ENCODE peak calls at places on chromosomes 13 and 19, in seven cellular contexts. I is mucosa of descending colon, Z is IMR-90, W is left lung, L is kidney epithelial cell, Q is ascending aorta, S is fibroblast of mammary gland. N is an unnamed sample.

GRCh38 chr13:49690133-49690989 is 925 bp downstream of the EBPL start:
- DNase-seq in I (peak; percentile 59), Z (peak; percentile 87), W (no peak), L (no peak), Q (no peak), S (peak; percentile 59), N (peak; percentile 84)

GRCh38 chr13:76667551-76667950 is 218.7 kb downstream of the KCTD12 start:
- DNase-seq in I (peak; percentile 31), Z (peak; percentile 77), W (no peak), L (no peak), Q (no peak), S (peak; percentile 74), N (peak; percentile 79)

GRCh38 chr19:4707322-4707721 is 16.3 kb downstream of the DPP9 start:
- DNase-seq in I (no peak), Z (no peak), W (no peak), L (no peak), Q (no peak), S (no peak), N (no peak)

GRCh38 chr19:47357788-47358680 is 8.9 kb downstream of the DHX34 start:
- DNase-seq in I (no peak), Z (no peak), W (no peak), L (no peak), Q (no peak), S (peak; percentile 14), N (no peak)

GRCh38 chr13:62631614-62632013 is 1216.0 kb upstream of the PCDH20 start:
- DNase-seq in I (no peak), Z (peak; percentile 25), W (no peak), L (no peak), Q (no peak), S (no peak), N (no peak)

GRCh38 chr19:41795031-41795461 is 1.3 kb upstream of the CEACAM3 start:
- DNase-seq in I (peak; percentile 84), Z (peak; percentile 16), W (no peak), L (no peak), Q (no peak), S (peak; percentile 38), N (peak; percentile 18)

GRCh38 chr13:29384466-29384865 is 211.0 kb downstream of the SLC7A1 start:
- DNase-seq in I (no peak), Z (no peak), W (no peak), L (no peak), Q (no peak), S (no peak), N (no peak)

GRCh38 chr13:100514788-100515409 is 73.7 kb downstream of the GGACT start:
- DNase-seq in I (peak; percentile 91), Z (peak; percentile 75), W (peak; percentile 82), L (peak; percentile 21), Q (no peak), S (peak; percentile 76), N (peak; percentile 76)

GRCh38 chr19:2823646-2824045 is 4.0 kb downstream of the ZNF554 start:
- DNase-seq in I (no peak), Z (no peak), W (no peak), L (no peak), Q (no peak), S (no peak), N (no peak)

GRCh38 chr13:23430664-23431063 is 2.8 kb downstream of the SACS start:
- DNase-seq in I (no peak), Z (no peak), W (no peak), L (no peak), Q (no peak), S (no peak), N (no peak)

GRCh38 chr19:52527954-52528326 is 472 bp downstream of the ZNF808 start:
- DNase-seq in I (peak; percentile 19), Z (no peak), W (peak; percentile 40), L (no peak), Q (no peak), S (peak; percentile 2), N (no peak)

GRCh38 chr19:12796146-12797071 is 5.1 kb downstream of the JUNB start:
- DNase-seq in I (peak; percentile 78), Z (peak; percentile 81), W (peak; percentile 80), L (no peak), Q (no peak), S (peak; percentile 78), N (peak; percentile 84)

GRCh38 chr13:107554355-107554905 is 660.9 kb downstream of the LIG4 start:
- DNase-seq in I (no peak), Z (peak; percentile 4), W (no peak), L (no peak), Q (no peak), S (no peak), N (no peak)

GRCh38 chr13:94345374-94346195 is 133.9 kb downstream of the DCT start:
- DNase-seq in I (no peak), Z (peak; percentile 44), W (no peak), L (no peak), Q (no peak), S (peak; percentile 56), N (no peak)

GRCh38 chr13:30681489-30682242 is 53.7 kb upstream of the ALOX5AP start:
- DNase-seq in I (no peak), Z (peak; percentile 80), W (no peak), L (no peak), Q (no peak), S (peak; percentile 80), N (peak; percentile 97)

GRCh38 chr13:47216176-47216822 is 319.4 kb upstream of the HTR2A start:
- DNase-seq in I (no peak), Z (peak; percentile 57), W (no peak), L (peak; percentile 50), Q (no peak), S (peak; percentile 81), N (peak; percentile 26)

DNA sequence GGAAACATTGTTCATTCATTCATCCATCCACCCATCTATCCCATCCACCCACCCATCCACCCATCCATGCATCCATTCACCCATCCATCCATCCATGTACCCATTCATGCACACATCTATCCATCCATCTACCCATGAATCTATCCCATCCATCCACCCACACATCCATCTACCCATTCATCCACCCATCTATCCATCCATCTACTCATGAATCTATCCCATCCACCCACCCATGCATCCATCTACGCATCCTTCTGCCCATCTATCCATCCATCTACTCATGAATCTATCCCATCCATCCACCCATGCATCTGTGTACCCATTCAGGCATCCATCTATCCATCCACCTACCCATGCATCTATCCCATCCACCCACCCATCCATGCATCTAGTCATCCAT is 51.6 kb upstream of the URI1 start:
- DNase-seq in I (no peak), Z (no peak), W (no peak), L (no peak), Q (no peak), S (no peak), N (no peak)
- H3K4me3 ChIP-seq in I (no peak overlapping the region), Z (no peak overlapping the region), W (no peak overlapping the region), L (no peak overlapping the region), Q (no peak overlapping the region), S (no peak overlapping the region), N (no peak overlapping the region)

GRCh38 chr19:51020988-51021651 is 1.6 kb upstream of the KLK10 start:
- DNase-seq in I (peak; percentile 50), Z (peak; percentile 51), W (no peak), L (no peak), Q (no peak), S (peak; percentile 58), N (peak; percentile 60)
- TF ChIP-seq CTCF in I (no peak), Z (peak; percentile 63), W (peak; percentile 56), L (peak; percentile 61), Q (no peak), S (peak; percentile 67), N (peak; percentile 64)

DNA sequence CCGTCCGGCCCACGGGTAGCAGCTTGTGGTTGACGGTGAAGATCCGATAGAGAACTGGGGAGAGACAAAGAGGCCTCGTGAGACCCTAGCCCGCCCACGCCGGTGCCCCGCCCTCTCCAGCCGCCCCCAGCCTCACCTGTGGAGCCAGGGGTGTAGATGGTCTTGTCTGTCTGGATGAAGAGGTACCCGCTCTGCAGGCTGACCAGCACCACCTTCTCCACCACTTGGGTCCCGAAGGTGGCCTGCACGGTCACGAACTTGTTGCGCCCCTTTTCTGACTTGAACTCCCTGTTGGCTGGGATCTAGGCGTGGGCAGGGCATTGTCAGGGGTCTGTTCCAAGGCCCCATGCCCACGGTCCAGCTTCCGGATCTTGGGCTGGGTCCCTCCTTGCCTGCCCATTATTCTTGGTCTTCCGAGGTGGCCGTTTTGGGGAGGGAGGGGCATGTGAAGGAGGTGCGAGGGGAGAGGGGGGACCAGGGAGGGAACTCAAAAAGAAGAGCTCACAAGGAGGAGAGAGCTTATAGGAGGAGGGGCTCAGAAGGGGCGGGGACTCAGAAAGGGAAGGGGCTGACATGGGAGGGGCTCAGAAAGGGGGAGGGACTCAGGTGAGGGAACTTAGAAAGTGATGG is 2.2 kb downstream of the C3 start:
- DNase-seq in I (no peak), Z (no peak), W (no peak), L (no peak), Q (no peak), S (no peak), N (no peak)
- H3K4me3 ChIP-seq in I (no peak overlapping the region), Z (no peak overlapping the region), W (no peak overlapping the region), L (no peak overlapping the region), Q (no peak overlapping the region), S (no peak overlapping the region), N (no peak overlapping the region)

DNA sequence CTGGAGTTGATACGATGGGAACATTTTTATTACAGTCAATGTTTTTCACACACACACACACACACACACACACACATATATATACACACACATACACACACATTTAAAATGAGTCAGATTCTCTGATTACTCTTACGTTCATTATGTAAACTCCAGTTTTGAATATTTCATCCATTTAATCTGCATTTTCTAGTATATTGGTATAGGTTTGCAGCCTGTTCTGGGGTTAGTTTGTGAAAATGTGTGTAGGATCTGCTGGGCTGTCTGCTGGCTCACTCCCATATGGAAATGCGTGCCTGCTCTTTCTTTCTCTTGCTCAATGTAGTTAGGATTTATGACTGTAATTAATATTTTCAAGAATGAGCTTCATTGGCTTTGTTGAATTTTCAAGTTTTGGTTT is 7.1 kb downstream of the LILRB2 start:
- DNase-seq in I (no peak), Z (no peak), W (no peak), L (no peak), Q (no peak), S (no peak), N (no peak)
- TF ChIP-seq CTCF in I (no peak), Z (no peak), W (no peak), L (no peak), Q (no peak), S (no peak), N (no peak)

DNA sequence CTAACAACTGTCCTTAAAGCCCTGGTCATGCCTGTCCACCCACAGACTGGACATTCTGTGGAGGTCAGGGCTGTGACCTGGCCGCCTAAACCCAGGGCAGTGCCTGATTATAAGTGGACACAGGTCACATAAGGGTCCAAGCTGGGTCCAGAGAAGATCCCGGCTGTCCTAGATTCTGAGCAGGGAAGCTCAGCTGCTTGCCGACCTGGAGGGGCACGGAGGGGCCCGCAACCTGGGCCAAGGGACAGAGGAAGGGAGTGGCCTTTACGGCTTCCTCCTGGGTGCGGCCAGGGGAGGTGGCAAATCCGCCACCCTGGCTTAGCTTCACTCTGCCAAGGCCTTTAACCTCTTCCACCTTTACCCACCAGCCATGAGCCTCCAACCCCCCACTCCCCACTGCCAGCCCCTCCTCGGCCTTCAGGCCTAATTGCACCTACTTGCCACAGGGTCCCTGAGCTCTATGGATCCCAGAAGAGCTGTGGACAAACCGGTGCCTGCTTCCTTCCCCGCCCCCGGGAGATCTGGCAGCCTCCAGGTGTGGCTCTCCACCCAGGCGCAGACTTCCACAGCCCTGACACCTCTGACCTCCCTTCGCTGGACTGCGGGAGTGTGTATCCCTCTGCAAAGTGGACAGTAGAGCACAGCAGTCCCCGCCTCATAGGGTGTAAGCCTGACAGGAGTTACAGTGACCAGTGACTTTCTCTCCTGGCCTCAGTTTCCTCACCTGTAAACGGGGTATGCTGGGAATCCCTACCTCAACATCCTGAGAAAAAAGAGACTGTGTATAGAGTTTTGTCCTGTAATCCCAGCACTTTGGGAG is 1.7 kb downstream of the CD320 start:
- DNase-seq in I (peak; percentile 56), Z (no peak), W (peak; percentile 28), L (no peak), Q (no peak), S (no peak), N (no peak)
- H3K4me3 ChIP-seq in I (no peak overlapping the region), Z (no peak overlapping the region), W (peak overlapping the region; percentile 53), L (no peak overlapping the region), Q (no peak overlapping the region), S (no peak overlapping the region), N (no peak overlapping the region)

N was measured in fibroblast of villous mesenchyme.